ENCODE peak calls at places on chromosomes 13 and 19, in ten cellular contexts. T is Calu3, A is thoracic aorta, N is nephron progenitor cell, X is AG04449, E is body of pancreas, D is CD14-positive monocyte, M is astrocyte of the cerebellum, Z is SK-N-SH, H is testis. S is an unnamed sample.

GRCh38 chr19:39927524-39928356 is 6.7 kb downstream of the FCGBP start:
- DNase-seq in T (no peak), A (no peak), N (no peak), X (no peak), E (no peak), D (no peak), M (no peak), Z (no peak), H (no peak), S (no peak)

GRCh38 chr13:94121686-94122085 is 357.8 kb downstream of the DCT start:
- DNase-seq in T (no peak), A (no peak), N (no peak), X (peak; percentile 28), E (no peak), D (no peak), M (peak; percentile 22), Z (no peak), H (no peak), S (no peak)

GRCh38 chr19:48292798-48293197 is 22.9 kb downstream of the ZNF114 start:
- DNase-seq in T (no peak), A (no peak), N (no peak), X (no peak), E (no peak), D (no peak), M (no peak), Z (no peak), H (no peak), S (no peak)

GRCh38 chr13:25847635-25848616 is 203.9 kb downstream of the SHISA2 start:
- DNase-seq in T (no peak), A (no peak), N (no peak), X (no peak), E (no peak), D (peak; percentile 79), M (no peak), Z (peak; percentile 71), H (peak; percentile 19), S (no peak)

GRCh38 chr13:30388401-30389283 is 33.7 kb upstream of the UBE2L5 start:
- DNase-seq in T (no peak), A (no peak), N (no peak), X (no peak), E (no peak), D (no peak), M (no peak), Z (no peak), H (no peak), S (no peak)

GRCh38 chr19:45767410-45767880 is 1.6 kb downstream of the SIX5 start:
- DNase-seq in T (peak; percentile 73), A (no peak), N (peak; percentile 84), X (peak; percentile 45), E (peak; percentile 83), D (no peak), M (peak; percentile 34), Z (no peak), H (peak; percentile 77), S (peak; percentile 43)

GRCh38 chr13:74681891-74682290 is 547.7 kb upstream of the KLF12 start:
- DNase-seq in T (no peak), A (no peak), N (no peak), X (no peak), E (no peak), D (no peak), M (no peak), Z (no peak), H (no peak), S (no peak)

GRCh38 chr13:65656740-65657329 is 1573.3 kb downstream of the PCDH9 start:
- DNase-seq in T (no peak), A (no peak), N (no peak), X (no peak), E (no peak), D (no peak), M (no peak), Z (no peak), H (no peak), S (peak; percentile 2)

GRCh38 chr13:34357435-34358232 is 539.7 kb downstream of the RFC3 start:
- DNase-seq in T (no peak), A (no peak), N (no peak), X (peak; percentile 42), E (no peak), D (no peak), M (no peak), Z (no peak), H (no peak), S (no peak)

GRCh38 chr13:105167385-105167784 is 1368.1 kb downstream of the EFNB2 start:
- DNase-seq in T (no peak), A (no peak), N (no peak), X (no peak), E (no peak), D (no peak), M (no peak), Z (no peak), H (no peak), S (no peak)

GRCh38 chr19:46489445-46490272 is 6.0 kb downstream of the PNMA8B start:
- DNase-seq in T (no peak), A (peak; percentile 57), N (peak; percentile 65), X (no peak), E (no peak), D (no peak), M (no peak), Z (peak; percentile 37), H (peak; percentile 85), S (no peak)

GRCh38 chr13:99281811-99282263 is 23.7 kb upstream of the GPR18 start:
- DNase-seq in T (no peak), A (peak; percentile 10), N (no peak), X (no peak), E (no peak), D (peak; percentile 96), M (no peak), Z (no peak), H (peak; percentile 44), S (peak; percentile 22)

DNA sequence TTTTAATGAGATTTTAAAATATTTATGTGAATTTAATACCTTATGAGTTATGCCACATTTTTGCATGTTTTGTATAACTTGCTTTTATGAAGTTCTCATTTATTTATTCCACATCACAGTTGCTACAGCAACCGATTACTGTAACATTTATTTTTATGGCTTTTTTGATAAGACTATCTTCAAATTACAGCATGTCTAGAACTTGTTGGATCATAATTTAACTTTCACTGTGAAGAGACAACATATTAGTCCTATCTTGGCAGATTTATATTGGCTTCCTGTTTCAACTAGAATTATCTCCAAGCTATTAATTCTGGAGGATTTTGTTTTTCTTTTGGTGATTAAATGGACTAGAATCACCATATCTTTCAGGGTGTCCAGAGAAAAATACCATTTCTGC is 793.7 kb upstream of the SLITRK5 start:
- DNase-seq in T (no peak), A (no peak), N (no peak), X (no peak), E (no peak), D (no peak), M (no peak), Z (no peak), H (no peak), S (no peak)
- TF ChIP-seq CTCF in T (no peak), A (no peak), N (no peak), X (no peak), E (no peak), D (no peak), M (no peak), Z (no peak), H (no peak), S (no peak)

GRCh38 chr13:23570931-23571330 is 719 bp downstream of the TNFRSF19 start:
- DNase-seq in T (no peak), A (no peak), N (no peak), X (no peak), E (no peak), D (no peak), M (no peak), Z (no peak), H (no peak), S (no peak)

GRCh38 chr13:23563085-23563484 is 7.1 kb upstream of the TNFRSF19 start:
- DNase-seq in T (no peak), A (no peak), N (no peak), X (no peak), E (no peak), D (no peak), M (no peak), Z (no peak), H (no peak), S (no peak)

GRCh38 chr13:23572836-23573235 is 2.6 kb downstream of the TNFRSF19 start:
- DNase-seq in T (no peak), A (no peak), N (no peak), X (no peak), E (no peak), D (no peak), M (no peak), Z (no peak), H (no peak), S (no peak)

GRCh38 chr13:23570099-23570926 is at the start of gene TNFRSF19:
- DNase-seq in T (no peak), A (no peak), N (peak; percentile 68), X (peak; percentile 64), E (peak; percentile 25), D (no peak), M (peak; percentile 88), Z (peak; percentile 80), H (peak; percentile 60), S (no peak)

GRCh38 chr13:23567792-23568480 is 2.3 kb upstream of the TNFRSF19 start:
- DNase-seq in T (peak; percentile 14), A (no peak), N (peak; percentile 66), X (no peak), E (no peak), D (no peak), M (no peak), Z (no peak), H (no peak), S (no peak)
- TF ChIP-seq CTCF in T (no peak), A (no peak), N (no peak), X (no peak), E (no peak), D (no peak), M (no peak), Z (peak; percentile 11), H (no peak), S (no peak)

DNA sequence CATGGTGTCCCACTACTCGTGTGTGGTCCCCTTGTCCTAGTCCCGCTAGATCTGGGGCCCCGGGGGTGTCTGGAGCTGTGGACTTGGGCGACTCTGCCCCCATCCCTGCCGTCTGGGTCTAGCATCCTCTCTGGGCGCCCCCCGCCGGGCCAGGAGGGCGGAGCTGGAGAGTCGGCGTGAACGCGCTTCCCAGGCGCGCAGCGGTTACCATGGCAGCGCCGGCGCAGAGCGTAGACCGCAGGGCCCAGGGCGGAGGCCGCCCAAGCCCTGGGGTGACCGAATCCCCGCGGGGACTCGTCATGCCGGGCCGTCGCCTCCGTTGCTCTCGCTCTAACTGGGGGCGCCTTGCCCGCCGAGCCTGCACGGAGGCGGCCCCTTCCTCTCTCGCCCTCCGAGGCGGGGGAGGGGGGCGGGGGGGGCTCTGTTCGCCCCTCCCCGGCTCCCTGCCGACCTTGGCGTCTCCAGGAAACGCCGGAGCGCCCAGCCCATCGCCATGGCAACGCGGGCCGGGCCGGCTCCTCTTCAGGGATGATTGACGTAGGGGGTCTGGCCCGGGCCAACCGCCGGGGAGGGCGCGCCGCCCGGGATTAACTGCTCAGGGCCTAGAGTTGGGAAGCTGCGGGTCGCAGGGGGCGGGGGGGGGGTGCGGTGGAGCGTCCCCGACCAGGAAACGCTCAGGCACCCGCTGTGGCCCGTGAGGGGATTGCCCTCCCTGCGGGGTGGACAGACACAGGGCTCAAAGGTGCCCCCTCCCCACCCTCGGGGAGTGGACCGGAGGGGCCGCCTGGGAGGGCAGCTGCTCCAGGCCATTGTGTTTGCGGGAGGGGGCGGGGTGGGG is 8.9 kb downstream of the ISYNA1 start:
- DNase-seq in T (no peak), A (no peak), N (peak; percentile 93), X (no peak), E (no peak), D (peak; percentile 84), M (peak; percentile 66), Z (peak; percentile 95), H (peak; percentile 91), S (peak; percentile 97)
- TF ChIP-seq CTCF in T (no peak), A (no peak), N (no peak), X (no peak), E (no peak), D (no peak), M (no peak), Z (no peak), H (no peak), S (peak; percentile 9)

GRCh38 chr13:37960427-37960826 is 90.9 kb upstream of the TRPC4 start:
- DNase-seq in T (no peak), A (no peak), N (no peak), X (no peak), E (no peak), D (no peak), M (no peak), Z (no peak), H (no peak), S (no peak)
- TF ChIP-seq CTCF in T (no peak), A (no peak), N (peak; percentile 10), X (peak; percentile 13), E (no peak), D (no peak), M (peak; percentile 21), Z (peak; percentile 55), H (no peak), S (no peak)

S was measured in GM20000.